ENCODE peak calls at places on chromosomes 2 and 18, in five cellular contexts. S is neural progenitor cell, X is left ventricle myocardium inferior, F is HCT116, A is stomach. J is an unnamed sample.

GRCh38 chr2:233252227-233252626 is 754 bp downstream of the ATG16L1 start:
- DNase-seq in S (peak; percentile 38), X (no peak), F (no peak), A (no peak), J (no peak)

GRCh38 chr2:159921752-159922404 is 123.9 kb upstream of the CD302 start:
- DNase-seq in S (peak; percentile 91), X (peak; percentile 76), F (peak; percentile 52), A (peak; percentile 84), J (peak; percentile 81)

GRCh38 chr2:58932801-58933200 is 691.7 kb upstream of the FANCL start:
- DNase-seq in S (no peak), X (no peak), F (no peak), A (no peak), J (no peak)

GRCh38 chr18:13216732-13217465 is 1.7 kb upstream of the LDLRAD4 start:
- DNase-seq in S (peak; percentile 75), X (peak; percentile 59), F (no peak), A (peak; percentile 46), J (peak; percentile 90)

GRCh38 chr18:47263197-47263827 is 11.9 kb upstream of the SKOR2 start:
- DNase-seq in S (peak; percentile 83), X (no peak), F (no peak), A (no peak), J (peak; percentile 91)

GRCh38 chr18:53991202-53991601 is 233.3 kb downstream of the MBD2 start:
- DNase-seq in S (no peak), X (no peak), F (peak; percentile 45), A (no peak), J (no peak)

GRCh38 chr2:70785137-70785911 is 5.1 kb downstream of the FIGLA start:
- DNase-seq in S (peak; percentile 71), X (no peak), F (peak; percentile 41), A (no peak), J (peak; percentile 74)

GRCh38 chr2:47675196-47675825 is 107.6 kb upstream of the MSH6 start:
- DNase-seq in S (no peak), X (no peak), F (no peak), A (no peak), J (no peak)

GRCh38 chr2:8872821-8873432 is 35.5 kb upstream of the KIDINS220 start:
- DNase-seq in S (peak; percentile 75), X (no peak), F (peak; percentile 50), A (no peak), J (peak; percentile 58)

GRCh38 chr2:123953848-123954247 is 71.2 kb upstream of the CNTNAP5 start:
- DNase-seq in S (no peak), X (no peak), F (no peak), A (no peak), J (no peak)

GRCh38 chr2:233209117-233209977 is 42.1 kb upstream of the ATG16L1 start:
- DNase-seq in S (peak; percentile 30), X (no peak), F (peak; percentile 16), A (no peak), J (peak; percentile 89)

GRCh38 chr2:19350678-19351401 is 7.6 kb downstream of the OSR1 start:
- DNase-seq in S (no peak), X (no peak), F (no peak), A (no peak), J (peak; percentile 61)

GRCh38 chr2:12915792-12916191 is 199.1 kb downstream of the TRIB2 start:
- DNase-seq in S (no peak), X (no peak), F (no peak), A (no peak), J (no peak)

GRCh38 chr2:84866121-84866520 is 14.8 kb downstream of the TRABD2A start:
- DNase-seq in S (no peak), X (no peak), F (no peak), A (no peak), J (no peak)

GRCh38 chr2:202306034-202306433 is 40.5 kb downstream of the NOP58 start:
- DNase-seq in S (no peak), X (no peak), F (no peak), A (no peak), J (no peak)

GRCh38 chr2:202311823-202312388 is 46.3 kb downstream of the NOP58 start:
- DNase-seq in S (no peak), X (no peak), F (no peak), A (no peak), J (no peak)

GRCh38 chr2:202307690-202308089 is 42.1 kb downstream of the NOP58 start:
- DNase-seq in S (no peak), X (no peak), F (no peak), A (no peak), J (peak; percentile 38)
- H3K36me3 ChIP-seq in S (peaks cover 19% of the 10 kb centered on the region), X (peaks cover 47% of the 10 kb centered on the region), F (peaks cover 39% of the 10 kb centered on the region), A (peaks cover 82% of the 10 kb centered on the region), J (peaks cover 21% of the 10 kb centered on the region)

GRCh38 chr2:105278654-105279053 is 37.1 kb downstream of the GPR45 start:
- DNase-seq in S (no peak), X (no peak), F (no peak), A (no peak), J (peak; percentile 42)
- H3K36me3 ChIP-seq in S (no peaks in the 10 kb centered on the region), X (peaks cover 92% of the 10 kb centered on the region), F (peaks cover 21% of the 10 kb centered on the region), A (peaks cover 100% of the 10 kb centered on the region), J (peaks cover 11% of the 10 kb centered on the region)

GRCh38 chr2:53811601-53812000 is 24.8 kb downstream of the ERLEC1 start:
- DNase-seq in S (no peak), X (no peak), F (no peak), A (no peak), J (no peak)

GRCh38 chr2:53818854-53819435 is 32.1 kb downstream of the ERLEC1 start:
- DNase-seq in S (no peak), X (no peak), F (no peak), A (no peak), J (no peak)

DNA sequence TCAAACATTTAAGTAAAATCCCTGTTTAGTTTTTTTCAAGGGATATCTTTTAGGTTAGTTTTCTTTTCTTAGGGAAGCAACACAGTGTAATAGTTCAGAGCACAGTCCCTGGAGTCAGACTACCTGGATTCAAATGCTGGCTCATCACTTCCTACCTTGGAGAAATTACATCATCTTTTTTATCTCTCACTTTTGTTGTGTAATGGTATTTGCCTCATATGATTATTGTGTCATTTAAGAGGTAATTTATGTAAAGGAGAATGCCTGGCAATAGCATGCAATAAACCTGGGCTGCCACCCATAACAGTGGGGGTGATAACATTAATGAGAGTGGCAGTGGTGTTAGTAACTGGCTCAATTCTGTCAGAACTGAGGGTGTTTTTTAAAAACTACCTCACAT is 26.3 kb downstream of the ERLEC1 start:
- DNase-seq in S (no peak), X (no peak), F (no peak), A (no peak), J (no peak)
- H3K36me3 ChIP-seq in S (peaks cover 17% of the 10 kb centered on the region), X (peaks cover 94% of the 10 kb centered on the region), F (peaks cover 6% of the 10 kb centered on the region), A (peaks cover 100% of the 10 kb centered on the region), J (peaks cover 5% of the 10 kb centered on the region)

GRCh38 chr2:237393523-237393922 is 20.4 kb downstream of the COL6A3 start:
- DNase-seq in S (no peak), X (no peak), F (no peak), A (no peak), J (no peak)

GRCh38 chr2:237389831-237390230 is 24.1 kb downstream of the COL6A3 start:
- DNase-seq in S (no peak), X (no peak), F (no peak), A (no peak), J (no peak)

GRCh38 chr2:237390235-237390634 is 23.7 kb downstream of the COL6A3 start:
- DNase-seq in S (no peak), X (no peak), F (no peak), A (no peak), J (no peak)

GRCh38 chr2:237392186-237392585 is 21.8 kb downstream of the COL6A3 start:
- DNase-seq in S (no peak), X (no peak), F (no peak), A (no peak), J (no peak)

DNA sequence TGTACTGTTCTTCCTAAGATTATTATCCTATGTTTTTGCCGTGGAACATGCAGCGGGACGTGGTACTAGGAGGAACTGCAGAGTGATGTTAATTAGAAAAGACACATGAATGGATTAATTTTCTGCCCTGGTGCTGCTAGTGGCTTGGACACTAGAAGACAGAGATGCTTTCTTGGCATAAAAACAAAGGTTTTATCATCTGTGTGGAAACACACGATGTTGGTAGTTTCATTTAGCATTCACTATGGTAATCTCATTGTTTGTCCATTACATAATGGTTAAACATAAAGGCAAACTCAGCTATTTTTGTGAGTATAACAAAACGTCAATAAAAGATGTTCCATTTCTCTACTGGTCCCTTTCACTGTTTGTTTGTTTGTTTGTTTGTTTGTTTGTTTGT is 22.8 kb downstream of the COL6A3 start:
- DNase-seq in S (no peak), X (no peak), F (no peak), A (no peak), J (no peak)
- H3K36me3 ChIP-seq in S (no peaks in the 10 kb centered on the region), X (peaks cover 4% of the 10 kb centered on the region), F (no peaks in the 10 kb centered on the region), A (peaks cover 30% of the 10 kb centered on the region), J (no peaks in the 10 kb centered on the region)

GRCh38 chr2:86048383-86048701 is 57.3 kb downstream of the POLR1A start:
- DNase-seq in S (no peak), X (no peak), F (no peak), A (no peak), J (no peak)
- H3K36me3 ChIP-seq in S (peaks cover 3% of the 10 kb centered on the region), X (peaks cover 95% of the 10 kb centered on the region), F (peaks cover 56% of the 10 kb centered on the region), A (peaks cover 100% of the 10 kb centered on the region), J (peaks cover 54% of the 10 kb centered on the region)

GRCh38 chr2:241072553-241073165 is 29.4 kb downstream of the MTERF4 start:
- DNase-seq in S (no peak), X (no peak), F (no peak), A (peak; percentile 24), J (peak; percentile 56)
- H3K36me3 ChIP-seq in S (no peaks in the 10 kb centered on the region), X (peaks cover 80% of the 10 kb centered on the region), F (no peaks in the 10 kb centered on the region), A (peaks cover 74% of the 10 kb centered on the region), J (no peaks in the 10 kb centered on the region)

GRCh38 chr2:240800241-240800640 is 19.8 kb downstream of the KIF1A start:
- DNase-seq in S (peak; percentile 47), X (peak; percentile 11), F (no peak), A (no peak), J (no peak)
- H3K36me3 ChIP-seq in S (peaks cover 9% of the 10 kb centered on the region), X (no peaks in the 10 kb centered on the region), F (no peaks in the 10 kb centered on the region), A (no peaks in the 10 kb centered on the region), J (peaks cover 21% of the 10 kb centered on the region)